ENCODE peak calls at places on chromosomes 3 and 15, in four cellular contexts. R, P, B and D are unnamed samples.

GRCh38 chr3:19267040-19267439 is 118.7 kb downstream of the KCNH8 start:
- DNase-seq in P (no peak), B (no peak), R (no peak), D (no peak)

GRCh38 chr3:6994081-6994668 is 133.3 kb downstream of the GRM7 start:
- DNase-seq in P (no peak), B (no peak), R (no peak), D (no peak)

GRCh38 chr3:122824465-122825379 is 29.9 kb downstream of the SLC49A4 start:
- DNase-seq in R (no peak), P (peak), B (no peak), D (no peak)

GRCh38 chr15:70327328-70328136 is 229.8 kb upstream of the TLE3 start:
- DNase-seq in P (peak), B (no peak), R (no peak), D (no peak)

GRCh38 chr3:64687381-64687780 is 419 bp downstream of the ADAMTS9 start:
- DNase-seq in P (no peak), R (no peak), B (no peak), D (no peak)

GRCh38 chr3:65745306-65745705 is 293.4 kb downstream of the MAGI1 start:
- DNase-seq in B (no peak), R (no peak), P (no peak), D (no peak)

GRCh38 chr3:87320748-87321634 is 44.6 kb upstream of the POU1F1 start:
- DNase-seq in P (peak), R (no peak), B (no peak), D (no peak)

GRCh38 chr3:134487406-134487805 is 1.5 kb downstream of the CEP63 start:
- DNase-seq in P (no peak), B (peak), R (no peak), D (no peak)

GRCh38 chr3:175591375-175591774 is 732.2 kb downstream of the NAALADL2 start:
- DNase-seq in B (no peak), R (no peak), P (no peak), D (no peak)

GRCh38 chr3:156542101-156543042 is 12.5 kb downstream of the SSR3 start:
- DNase-seq in R (no peak), B (no peak), P (no peak), D (no peak)

GRCh38 chr3:31840252-31840651 is 140.8 kb downstream of the OSBPL10 start:
- DNase-seq in R (no peak), B (no peak), P (no peak), D (no peak)

GRCh38 chr3:123013876-123014275 is 13.7 kb downstream of the SEMA5B start:
- DNase-seq in B (no peak), R (no peak), P (no peak), D (no peak)

GRCh38 chr3:132569580-132569979 is 27.5 kb upstream of the ACKR4 start:
- DNase-seq in R (no peak), P (no peak), B (no peak), D (no peak)

GRCh38 chr3:48240711-48241491 is at the start of gene ZNF589:
- DNase-seq in R (peak), B (peak), P (peak), D (peak)

GRCh38 chr3:35422826-35423601 is 216.3 kb upstream of the ARPP21 start:
- DNase-seq in R (no peak), P (peak), B (no peak), D (no peak)

GRCh38 chr3:72938471-72939265 is 50.8 kb downstream of the GXYLT2 start:
- DNase-seq in P (peak), B (peak), R (peak), D (no peak)

GRCh38 chr15:89150762-89151305 is 62.6 kb downstream of the ABHD2 start:
- DNase-seq in R (no peak), P (no peak), B (no peak), D (no peak)

GRCh38 chr15:74045184-74045583 is 37.2 kb downstream of the GOLGA6A start:
- DNase-seq in P (no peak), R (no peak), B (no peak), D (no peak)

GRCh38 chr3:138089091-138089490 is 26.3 kb downstream of the DZIP1L start:
- DNase-seq in P (no peak), R (no peak), B (no peak), D (no peak)

GRCh38 chr3:112894258-112894657 is 47.6 kb upstream of the CD200R1L start:
- DNase-seq in P (peak), R (no peak), B (no peak), D (no peak)

GRCh38 chr3:184037816-184038215 is 6.3 kb downstream of the HTR3D start:
- DNase-seq in P (no peak), B (no peak), R (no peak), D (no peak)

GRCh38 chr3:190018460-190018859 is 102.2 kb downstream of the P3H2 start:
- DNase-seq in B (no peak), P (no peak), R (no peak), D (no peak)

GRCh38 chr3:20141306-20141705 is 44.7 kb downstream of the SGO1 start:
- DNase-seq in R (no peak), B (no peak), P (no peak), D (no peak)

GRCh38 chr15:39125904-39126303 is 455.0 kb upstream of the THBS1 start:
- DNase-seq in B (peak), P (no peak), R (no peak), D (no peak)

GRCh38 chr3:38964646-38965045 is 87.1 kb downstream of the SCN11A start:
- DNase-seq in P (no peak), B (no peak), R (no peak), D (no peak)

GRCh38 chr3:128447561-128448013 is 19.1 kb downstream of the DNAJB8 start:
- DNase-seq in P (no peak), R (no peak), B (no peak), D (no peak)

GRCh38 chr15:73884159-73884558 is 10.8 kb downstream of the TBC1D21 start:
- DNase-seq in P (no peak), R (no peak), B (no peak), D (no peak)

GRCh38 chr15:58608129-58608590 is 141.3 kb downstream of the ADAM10 start:
- DNase-seq in B (no peak), R (no peak), P (no peak), D (no peak)

GRCh38 chr3:127680790-127681189 is 8.0 kb downstream of the ABTB1 start:
- DNase-seq in B (no peak), P (no peak), R (no peak), D (no peak)

GRCh38 chr3:99634881-99635280 is 3.5 kb upstream of the COL8A1 start:
- DNase-seq in B (no peak), R (no peak), P (no peak), D (no peak)

GRCh38 chr3:171488479-171488878 is 28.3 kb upstream of the TNIK start:
- DNase-seq in R (no peak), P (no peak), B (no peak), D (no peak)

GRCh38 chr15:70235347-70235746 is 137.6 kb upstream of the TLE3 start:
- DNase-seq in B (no peak), R (no peak), P (no peak), D (no peak)